ENCODE peak calls at places on chromosomes 16 and 17, in ten cellular contexts. One of them, this sample, is unnamed.

GRCh38 chr17:31580331-31581021 is 189.0 kb downstream of the RAB11FIP4 start:
- DNase-seq in GM12878: no peak
- DNase-seq in breast epithelium: no peak
- DNase-seq in IMR-90: peak; percentile 85
- DNase-seq in HepG2: no peak
- DNase-seq in heart left ventricle: no peak
- DNase-seq in testis: no peak
- DNase-seq in A549: no peak
- DNase-seq in ovary: no peak
- DNase-seq in stomach: peak; percentile 44
- DNase-seq in this sample: no peak

GRCh38 chr17:21375757-21376584 is at the start of gene KCNJ12:
- DNase-seq in breast epithelium: no peak
- DNase-seq in IMR-90: no peak
- DNase-seq in ovary: no peak
- DNase-seq in testis: peak; percentile 45
- DNase-seq in A549: peak; percentile 43
- DNase-seq in stomach: peak; percentile 41
- DNase-seq in HepG2: no peak
- DNase-seq in heart left ventricle: no peak
- DNase-seq in GM12878: no peak
- DNase-seq in this sample: no peak

GRCh38 chr16:65965632-65966031 is 400.9 kb upstream of the CDH5 start:
- DNase-seq in ovary: no peak
- DNase-seq in IMR-90: no peak
- DNase-seq in GM12878: no peak
- DNase-seq in HepG2: no peak
- DNase-seq in testis: no peak
- DNase-seq in stomach: no peak
- DNase-seq in breast epithelium: no peak
- DNase-seq in heart left ventricle: no peak
- DNase-seq in A549: peak; percentile 29
- DNase-seq in this sample: no peak

GRCh38 chr17:32350662-32351418 is 883 bp downstream of the ZNF207 start:
- DNase-seq in A549: peak; percentile 79
- DNase-seq in HepG2: peak; percentile 54
- DNase-seq in ovary: no peak
- DNase-seq in breast epithelium: no peak
- DNase-seq in heart left ventricle: no peak
- DNase-seq in IMR-90: peak; percentile 62
- DNase-seq in testis: peak; percentile 47
- DNase-seq in stomach: peak; percentile 47
- DNase-seq in GM12878: no peak
- DNase-seq in this sample: no peak

GRCh38 chr17:249236-249993 is 68.0 kb upstream of the DOC2B start:
- DNase-seq in ovary: peak; percentile 2
- DNase-seq in heart left ventricle: peak; percentile 12
- DNase-seq in IMR-90: no peak
- DNase-seq in testis: no peak
- DNase-seq in GM12878: no peak
- DNase-seq in stomach: peak; percentile 37
- DNase-seq in breast epithelium: peak; percentile 37
- DNase-seq in HepG2: no peak
- DNase-seq in A549: no peak
- DNase-seq in this sample: peak; percentile 22

GRCh38 chr17:38693700-38694329 is 11.3 kb upstream of the MLLT6 start:
- DNase-seq in stomach: peak; percentile 71
- DNase-seq in A549: no peak
- DNase-seq in GM12878: no peak
- DNase-seq in HepG2: peak; percentile 48
- DNase-seq in breast epithelium: peak; percentile 77
- DNase-seq in ovary: peak; percentile 99
- DNase-seq in testis: peak; percentile 95
- DNase-seq in heart left ventricle: peak; percentile 91
- DNase-seq in IMR-90: peak; percentile 51
- DNase-seq in this sample: peak; percentile 80

GRCh38 chr17:78338860-78339259 is 21.0 kb downstream of the SOCS3 start:
- DNase-seq in stomach: peak; percentile 68
- DNase-seq in A549: no peak
- DNase-seq in ovary: no peak
- DNase-seq in heart left ventricle: no peak
- DNase-seq in HepG2: no peak
- DNase-seq in IMR-90: no peak
- DNase-seq in GM12878: no peak
- DNase-seq in testis: no peak
- DNase-seq in breast epithelium: no peak
- DNase-seq in this sample: no peak

GRCh38 chr16:49788936-49789335 is 67.0 kb downstream of the ZNF423 start:
- DNase-seq in A549: no peak
- DNase-seq in stomach: no peak
- DNase-seq in breast epithelium: no peak
- DNase-seq in testis: no peak
- DNase-seq in GM12878: no peak
- DNase-seq in HepG2: no peak
- DNase-seq in IMR-90: no peak
- DNase-seq in ovary: no peak
- DNase-seq in heart left ventricle: no peak
- DNase-seq in this sample: no peak

GRCh38 chr17:78001182-78001581 is 42.7 kb downstream of the TNRC6C start:
- DNase-seq in ovary: no peak
- DNase-seq in HepG2: no peak
- DNase-seq in A549: no peak
- DNase-seq in heart left ventricle: no peak
- DNase-seq in breast epithelium: no peak
- DNase-seq in stomach: no peak
- DNase-seq in IMR-90: peak; percentile 19
- DNase-seq in GM12878: no peak
- DNase-seq in testis: no peak
- DNase-seq in this sample: no peak

GRCh38 chr16:48121276-48121675 is 34.5 kb downstream of the ABCC12 start:
- DNase-seq in breast epithelium: no peak
- DNase-seq in stomach: no peak
- DNase-seq in ovary: no peak
- DNase-seq in GM12878: no peak
- DNase-seq in testis: no peak
- DNase-seq in A549: no peak
- DNase-seq in heart left ventricle: no peak
- DNase-seq in HepG2: no peak
- DNase-seq in IMR-90: no peak
- DNase-seq in this sample: no peak

GRCh38 chr16:82580293-82580900 is 46.4 kb upstream of the CDH13 start:
- DNase-seq in breast epithelium: no peak
- DNase-seq in stomach: peak; percentile 35
- DNase-seq in IMR-90: no peak
- DNase-seq in ovary: no peak
- DNase-seq in testis: peak; percentile 68
- DNase-seq in HepG2: peak; percentile 16
- DNase-seq in heart left ventricle: no peak
- DNase-seq in GM12878: no peak
- DNase-seq in A549: peak; percentile 10
- DNase-seq in this sample: no peak

GRCh38 chr16:65532218-65532617 is 410.4 kb upstream of the CDH11 start:
- DNase-seq in stomach: no peak
- DNase-seq in GM12878: no peak
- DNase-seq in IMR-90: no peak
- DNase-seq in breast epithelium: no peak
- DNase-seq in A549: no peak
- DNase-seq in HepG2: no peak
- DNase-seq in heart left ventricle: no peak
- DNase-seq in testis: no peak
- DNase-seq in ovary: no peak
- DNase-seq in this sample: no peak

GRCh38 chr16:49468611-49469322 is 95.2 kb downstream of the C16orf78 start:
- DNase-seq in A549: no peak
- DNase-seq in heart left ventricle: no peak
- DNase-seq in ovary: no peak
- DNase-seq in HepG2: no peak
- DNase-seq in breast epithelium: no peak
- DNase-seq in stomach: peak; percentile 10
- DNase-seq in GM12878: no peak
- DNase-seq in testis: no peak
- DNase-seq in IMR-90: no peak
- DNase-seq in this sample: peak; percentile 47

GRCh38 chr16:57797526-57798266 is 4.6 kb downstream of the KIFC3 start:
- DNase-seq in stomach: peak; percentile 84
- DNase-seq in testis: no peak
- DNase-seq in IMR-90: no peak
- DNase-seq in GM12878: no peak
- DNase-seq in heart left ventricle: peak; percentile 60
- DNase-seq in ovary: no peak
- DNase-seq in HepG2: peak; percentile 91
- DNase-seq in A549: peak; percentile 58
- DNase-seq in breast epithelium: peak; percentile 68
- DNase-seq in this sample: no peak

GRCh38 chr17:41678411-41678906 is 10.2 kb upstream of the EIF1 start:
- DNase-seq in ovary: no peak
- DNase-seq in GM12878: peak; percentile 45
- DNase-seq in A549: peak; percentile 76
- DNase-seq in heart left ventricle: peak; percentile 12
- DNase-seq in HepG2: no peak
- DNase-seq in testis: no peak
- DNase-seq in IMR-90: peak; percentile 9
- DNase-seq in breast epithelium: no peak
- DNase-seq in stomach: no peak
- DNase-seq in this sample: no peak

GRCh38 chr16:1057252-1057932 is 15.2 kb upstream of the SSTR5 start:
- DNase-seq in breast epithelium: no peak
- DNase-seq in testis: peak; percentile 42
- DNase-seq in heart left ventricle: no peak
- DNase-seq in A549: no peak
- DNase-seq in ovary: no peak
- DNase-seq in HepG2: no peak
- DNase-seq in IMR-90: no peak
- DNase-seq in GM12878: no peak
- DNase-seq in stomach: peak; percentile 63
- DNase-seq in this sample: no peak

GRCh38 chr16:10521681-10522274 is 58.6 kb downstream of the EMP2 start:
- DNase-seq in ovary: peak; percentile 70
- DNase-seq in stomach: peak; percentile 65
- DNase-seq in heart left ventricle: no peak
- DNase-seq in GM12878: no peak
- DNase-seq in breast epithelium: no peak
- DNase-seq in HepG2: peak; percentile 79
- DNase-seq in IMR-90: peak; percentile 68
- DNase-seq in A549: peak; percentile 69
- DNase-seq in testis: peak; percentile 78
- DNase-seq in this sample: no peak

GRCh38 chr17:56914641-56915263 is 903 bp upstream of the TRIM25 start:
- DNase-seq in HepG2: no peak
- DNase-seq in IMR-90: no peak
- DNase-seq in testis: peak; percentile 30
- DNase-seq in ovary: no peak
- DNase-seq in A549: peak; percentile 17
- DNase-seq in GM12878: no peak
- DNase-seq in stomach: no peak
- DNase-seq in breast epithelium: no peak
- DNase-seq in heart left ventricle: no peak
- DNase-seq in this sample: no peak

GRCh38 chr17:40145476-40145875 is 5.1 kb downstream of the CASC3 start:
- DNase-seq in ovary: no peak
- DNase-seq in GM12878: no peak
- DNase-seq in heart left ventricle: no peak
- DNase-seq in breast epithelium: no peak
- DNase-seq in IMR-90: no peak
- DNase-seq in HepG2: no peak
- DNase-seq in testis: no peak
- DNase-seq in stomach: no peak
- DNase-seq in A549: no peak
- DNase-seq in this sample: no peak

GRCh38 chr16:84614914-84615813 is 2.7 kb downstream of the COTL1 start:
- DNase-seq in stomach: no peak
- DNase-seq in ovary: no peak
- DNase-seq in A549: no peak
- DNase-seq in IMR-90: no peak
- DNase-seq in testis: no peak
- DNase-seq in heart left ventricle: no peak
- DNase-seq in GM12878: no peak
- DNase-seq in HepG2: no peak
- DNase-seq in breast epithelium: no peak
- DNase-seq in this sample: no peak
- H3K4me1 ChIP-seq in stomach: peaks cover 58% of the 10 kb centered on the region
- H3K4me1 ChIP-seq in ovary: peaks cover 27% of the 10 kb centered on the region
- H3K4me1 ChIP-seq in A549: peaks cover 38% of the 10 kb centered on the region
- H3K4me1 ChIP-seq in IMR-90: peaks cover 31% of the 10 kb centered on the region
- H3K4me1 ChIP-seq in testis: peaks cover 33% of the 10 kb centered on the region
- H3K4me1 ChIP-seq in heart left ventricle: peaks cover 11% of the 10 kb centered on the region
- H3K4me1 ChIP-seq in GM12878: peaks cover 43% of the 10 kb centered on the region
- H3K4me1 ChIP-seq in HepG2: peaks cover 33% of the 10 kb centered on the region
- H3K4me1 ChIP-seq in breast epithelium: no peaks in the 10 kb centered on the region
- H3K4me1 ChIP-seq in this sample: peaks cover 47% of the 10 kb centered on the region

GRCh38 chr16:22297871-22298733 is 893 bp downstream of the POLR3E start:
- DNase-seq in testis: peak; percentile 73
- DNase-seq in GM12878: peak; percentile 93
- DNase-seq in heart left ventricle: no peak
- DNase-seq in ovary: peak; percentile 54
- DNase-seq in HepG2: peak; percentile 93
- DNase-seq in breast epithelium: no peak
- DNase-seq in IMR-90: peak; percentile 98
- DNase-seq in stomach: peak; percentile 50
- DNase-seq in A549: peak; percentile 95
- DNase-seq in this sample: peak; percentile 78
- TF ChIP-seq POLR2A in testis: no peak
- TF ChIP-seq POLR2A in GM12878: peak; percentile 76
- TF ChIP-seq POLR2A in heart left ventricle: no peak
- TF ChIP-seq POLR2A in ovary: no peak
- TF ChIP-seq POLR2A in HepG2: peak; percentile 91
- TF ChIP-seq POLR2A in breast epithelium: no peak
- TF ChIP-seq POLR2A in IMR-90: peak; percentile 70
- TF ChIP-seq POLR2A in stomach: no peak
- TF ChIP-seq POLR2A in A549: no peak
- TF ChIP-seq POLR2A in this sample: no peak

DNA sequence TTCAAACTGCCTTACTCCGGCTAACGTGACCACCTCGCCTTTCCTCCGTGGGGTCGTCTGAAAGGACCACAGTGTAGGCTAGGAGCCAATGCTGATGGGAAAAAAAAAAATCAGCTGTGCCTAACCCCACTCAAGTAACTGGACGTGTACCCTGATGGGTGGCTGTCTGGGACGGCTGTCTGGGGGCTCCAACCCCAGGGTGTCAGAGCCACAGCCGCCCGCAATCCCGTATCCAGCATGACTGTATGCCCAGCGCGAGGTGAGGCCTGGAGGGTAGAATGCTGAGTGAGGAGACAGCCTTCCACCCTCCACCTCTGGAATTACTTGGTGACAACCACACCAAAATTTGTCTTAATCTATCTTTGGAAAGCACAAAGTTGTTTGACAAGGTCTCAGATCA is 2.8 kb downstream of the CSNK1D start:
- DNase-seq in stomach: no peak
- DNase-seq in ovary: no peak
- DNase-seq in IMR-90: no peak
- DNase-seq in testis: no peak
- DNase-seq in breast epithelium: no peak
- DNase-seq in A549: no peak
- DNase-seq in HepG2: no peak
- DNase-seq in GM12878: no peak
- DNase-seq in heart left ventricle: peak; percentile 52
- DNase-seq in this sample: peak; percentile 65
- H3K4me1 ChIP-seq in stomach: peaks cover 85% of the 10 kb centered on the region
- H3K4me1 ChIP-seq in ovary: peaks cover 19% of the 10 kb centered on the region
- H3K4me1 ChIP-seq in IMR-90: peaks cover 44% of the 10 kb centered on the region
- H3K4me1 ChIP-seq in testis: peaks cover 49% of the 10 kb centered on the region
- H3K4me1 ChIP-seq in breast epithelium: peaks cover 42% of the 10 kb centered on the region
- H3K4me1 ChIP-seq in A549: peaks cover 72% of the 10 kb centered on the region
- H3K4me1 ChIP-seq in HepG2: peaks cover 87% of the 10 kb centered on the region
- H3K4me1 ChIP-seq in GM12878: peaks cover 12% of the 10 kb centered on the region
- H3K4me1 ChIP-seq in heart left ventricle: peaks cover 59% of the 10 kb centered on the region
- H3K4me1 ChIP-seq in this sample: peaks cover 59% of the 10 kb centered on the region

GRCh38 chr17:75487351-75488070 is 27.8 kb downstream of the CASKIN2 start:
- DNase-seq in A549: no peak
- DNase-seq in ovary: no peak
- DNase-seq in GM12878: no peak
- DNase-seq in IMR-90: no peak
- DNase-seq in testis: peak; percentile 48
- DNase-seq in heart left ventricle: peak; percentile 74
- DNase-seq in breast epithelium: no peak
- DNase-seq in HepG2: no peak
- DNase-seq in stomach: no peak
- DNase-seq in this sample: peak; percentile 90
- TF ChIP-seq POLR2A in A549: no peak
- TF ChIP-seq POLR2A in ovary: no peak
- TF ChIP-seq POLR2A in GM12878: peak; percentile 58
- TF ChIP-seq POLR2A in IMR-90: no peak
- TF ChIP-seq POLR2A in testis: no peak
- TF ChIP-seq POLR2A in heart left ventricle: no peak
- TF ChIP-seq POLR2A in breast epithelium: no peak
- TF ChIP-seq POLR2A in HepG2: no peak
- TF ChIP-seq POLR2A in stomach: no peak
- TF ChIP-seq POLR2A in this sample: no peak

This sample was measured in spleen.